ENCODE peak calls at places on chromosomes 11 and 22, in four cellular contexts. S is iris pigment epithelial cell; I is COR-L47; W is activated CD4-positive, alpha-beta T cell treated with anti-CD3 and anti-CD28 coated beads for 48 hours. Q is an unnamed sample.

GRCh38 chr11:128235958-128236357 is 351.4 kb downstream of the ETS1 start:
- DNase-seq in S (peak), I (peak), W (no peak), Q (no peak)

GRCh38 chr22:49292909-49293308 is 534.8 kb downstream of the BRD1 start:
- DNase-seq in S (no peak), I (no peak), W (no peak), Q (no peak)

GRCh38 chr11:70303070-70303469 is 32.6 kb downstream of the PPFIA1 start:
- DNase-seq in S (peak), I (no peak), W (no peak), Q (no peak)

GRCh38 chr11:16299884-16300778 is 56.2 kb downstream of the SOX6 start:
- DNase-seq in S (no peak), I (no peak), W (no peak), Q (no peak)

GRCh38 chr22:23763579-23764331 is 965 bp downstream of the C22orf15 start:
- DNase-seq in S (no peak), I (no peak), W (peak), Q (no peak)

GRCh38 chr22:41925783-41926460 is 684 bp downstream of the TNFRSF13C start:
- DNase-seq in S (peak), I (peak), W (peak), Q (peak)

GRCh38 chr11:47152953-47153950 is 23.4 kb downstream of the ARFGAP2 start:
- DNase-seq in S (peak), I (peak), W (peak), Q (peak)

GRCh38 chr22:44084044-44084772 is 60.1 kb downstream of the PARVB start:
- DNase-seq in S (no peak), I (no peak), W (no peak), Q (no peak)

GRCh38 chr11:63838150-63838681 is 694 bp upstream of the MARK2 start:
- DNase-seq in S (no peak), I (no peak), W (no peak), Q (no peak)

GRCh38 chr22:32815943-32816342 is 14.4 kb downstream of the TIMP3 start:
- DNase-seq in S (no peak), I (no peak), W (no peak), Q (no peak)

GRCh38 chr11:124608146-124608545 is 3.1 kb upstream of the PANX3 start:
- DNase-seq in S (no peak), I (no peak), W (no peak), Q (no peak)

GRCh38 chr22:23075525-23076216 is 5.4 kb downstream of the GNAZ start:
- DNase-seq in S (no peak), I (no peak), W (no peak), Q (peak)

Q was measured in EL.